ENCODE peak calls at places on chromosome 21, in nine cellular contexts. G, V, S, N, C, O, U, W and D are unnamed samples.

GRCh38 chr21:15514073-15514946 is 215.5 kb upstream of the USP25 start:
- DNase-seq in W (no peak), C (no peak), G (no peak), O (no peak), S (peak), N (no peak), V (peak), U (no peak), D (peak)

GRCh38 chr21:36209626-36210171 is 53.1 kb downstream of the DOP1B start:
- DNase-seq in S (no peak), N (peak), U (peak), G (peak), O (peak), V (peak), W (no peak), C (no peak), D (peak)

GRCh38 chr21:35226302-35226701 is 177.2 kb upstream of the RUNX1 start:
- DNase-seq in S (no peak), U (peak), W (no peak), G (no peak), V (no peak), O (no peak), N (no peak), C (peak), D (no peak)

GRCh38 chr21:27693376-27693775 is 726.5 kb upstream of the ADAMTS5 start:
- DNase-seq in O (no peak), V (no peak), G (no peak), U (peak), N (no peak), W (no peak), C (no peak), S (no peak), D (no peak)

GRCh38 chr21:40850071-40850470 is 3.1 kb upstream of the DSCAM start:
- DNase-seq in V (no peak), O (no peak), S (no peak), G (no peak), U (no peak), N (no peak), C (no peak), W (no peak), D (no peak)

GRCh38 chr21:16865612-16866011 is 647.2 kb upstream of the CXADR start:
- DNase-seq in W (no peak), C (no peak), G (no peak), O (no peak), V (no peak), S (no peak), U (no peak), N (no peak), D (no peak)

GRCh38 chr21:40053007-40053406 is 185.8 kb downstream of the PCP4 start:
- DNase-seq in W (peak), O (no peak), C (peak), S (no peak), U (no peak), N (no peak), G (peak), V (no peak), D (no peak)

GRCh38 chr21:36567216-36567917 is 87.4 kb upstream of the CLDN14 start:
- DNase-seq in V (no peak), U (no peak), W (no peak), G (no peak), O (no peak), N (no peak), C (no peak), S (no peak), D (no peak)

GRCh38 chr21:32193066-32193465 is 85.8 kb downstream of the MIS18A start:
- DNase-seq in S (no peak), U (no peak), G (no peak), V (no peak), O (no peak), W (no peak), N (no peak), C (no peak), D (no peak)

GRCh38 chr21:42755031-42755665 is 101.7 kb downstream of the PDE9A start:
- DNase-seq in G (no peak), W (no peak), V (no peak), U (no peak), S (no peak), C (no peak), O (no peak), N (no peak), D (no peak)

GRCh38 chr21:40134731-40135492 is 267.7 kb downstream of the PCP4 start:
- DNase-seq in U (no peak), O (no peak), W (no peak), N (no peak), V (no peak), C (no peak), G (no peak), S (no peak), D (no peak)

GRCh38 chr21:37130971-37131370 is 57.9 kb downstream of the TTC3 start:
- DNase-seq in W (no peak), U (no peak), S (no peak), C (no peak), N (no peak), O (no peak), G (no peak), V (no peak), D (no peak)

GRCh38 chr21:41684381-41685245 is 82.2 kb downstream of the RIPK4 start:
- DNase-seq in W (no peak), U (peak), C (no peak), O (no peak), V (no peak), N (peak), S (no peak), G (no peak), D (no peak)

GRCh38 chr21:41580758-41581554 is 73.0 kb upstream of the TMPRSS2 start:
- DNase-seq in G (no peak), U (no peak), N (peak), W (no peak), V (no peak), O (no peak), S (no peak), C (no peak), D (no peak)

GRCh38 chr21:35324372-35325220 is 275.5 kb upstream of the RUNX1 start:
- DNase-seq in S (no peak), W (no peak), O (peak), V (no peak), N (no peak), G (no peak), U (peak), C (no peak), D (no peak)

GRCh38 chr21:42381347-42381984 is 14.4 kb downstream of the TMPRSS3 start:
- DNase-seq in W (no peak), C (no peak), S (no peak), G (no peak), O (no peak), U (peak), V (peak), N (peak), D (peak)

GRCh38 chr21:35350965-35351364 is 301.9 kb upstream of the RUNX1 start:
- DNase-seq in V (no peak), C (no peak), W (no peak), O (no peak), G (no peak), U (peak), N (no peak), S (no peak), D (no peak)

GRCh38 chr21:35288238-35288637 is 239.1 kb upstream of the RUNX1 start:
- DNase-seq in C (no peak), U (no peak), S (no peak), G (no peak), N (no peak), O (no peak), V (no peak), W (no peak), D (no peak)

GRCh38 chr21:42685036-42685435 is 31.6 kb downstream of the PDE9A start:
- DNase-seq in N (no peak), U (no peak), O (no peak), G (no peak), W (no peak), C (no peak), S (no peak), V (no peak), D (no peak)

GRCh38 chr21:42559326-42559725 is 45.7 kb downstream of the SLC37A1 start:
- DNase-seq in G (no peak), C (no peak), S (no peak), W (peak), U (no peak), V (no peak), O (no peak), N (no peak), D (no peak)

GRCh38 chr21:36788116-36788515 is 89.2 kb downstream of the SIM2 start:
- DNase-seq in C (no peak), S (no peak), G (no peak), U (peak), V (no peak), N (no peak), W (no peak), O (no peak), D (no peak)

GRCh38 chr21:44758781-44759627 is 42.6 kb downstream of the UBE2G2 start:
- DNase-seq in C (no peak), G (no peak), U (no peak), O (no peak), V (no peak), S (no peak), W (no peak), N (no peak), D (no peak)
- H3K4me3 ChIP-seq in C (no peak), G (no peak), U (no peak), O (no peak), V (no peak), S (no peak), W (no peak), N (no peak), D (no peak)

GRCh38 chr21:38810826-38811164 is 5.1 kb downstream of the ETS2 start:
- DNase-seq in V (no peak), C (no peak), U (no peak), O (no peak), G (no peak), S (no peak), N (no peak), W (no peak), D (no peak)

GRCh38 chr21:38807987-38808386 is 2.3 kb downstream of the ETS2 start:
- DNase-seq in U (peak), V (no peak), G (no peak), O (no peak), C (no peak), W (no peak), N (no peak), S (no peak), D (no peak)

GRCh38 chr21:38807481-38807880 is 1.8 kb downstream of the ETS2 start:
- DNase-seq in O (no peak), G (no peak), U (peak), C (no peak), N (no peak), S (no peak), W (no peak), V (no peak), D (no peak)

GRCh38 chr21:38810034-38810825 is 4.5 kb downstream of the ETS2 start:
- DNase-seq in W (no peak), V (no peak), N (no peak), O (no peak), S (no peak), C (no peak), G (no peak), U (no peak), D (no peak)

DNA sequence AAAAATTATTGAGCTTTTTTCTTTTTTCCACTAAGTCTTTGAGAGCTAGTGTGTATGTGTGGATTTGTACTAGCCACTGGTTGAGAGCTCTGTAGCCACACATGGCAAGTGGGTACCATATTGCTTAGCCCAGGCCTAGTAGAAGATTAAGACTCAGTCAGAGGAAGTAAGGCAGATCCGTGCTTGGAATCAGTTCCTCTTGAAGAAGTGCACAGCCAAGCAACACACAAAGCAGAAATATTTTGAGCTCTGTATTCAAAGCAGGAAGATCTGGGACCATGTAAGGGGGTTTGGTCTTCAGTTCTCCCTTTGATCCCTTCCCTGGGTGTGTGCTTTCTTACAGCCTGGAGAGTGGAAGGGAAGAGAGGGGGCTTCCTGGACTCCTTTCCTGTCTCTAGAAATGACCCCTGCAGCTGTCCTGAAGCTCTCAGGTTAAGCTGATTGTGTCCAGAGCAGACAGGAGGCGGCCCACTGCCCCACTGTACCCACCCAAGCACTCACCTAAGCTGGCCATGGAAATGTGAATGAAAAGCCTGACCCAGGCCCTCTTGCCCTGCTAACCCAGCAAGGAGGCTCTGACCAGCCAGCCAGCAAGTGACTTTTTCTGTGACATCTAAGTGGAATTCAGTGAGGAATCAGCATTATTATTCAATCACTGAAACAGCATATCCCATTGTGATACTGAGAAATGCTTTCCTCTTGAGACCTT is 3.6 kb downstream of the ETS2 start:
- DNase-seq in C (no peak), G (no peak), O (no peak), U (no peak), W (no peak), S (no peak), N (no peak), V (no peak), D (no peak)
- H3K4me3 ChIP-seq in C (peak), G (no peak), O (no peak), U (no peak), W (peak), S (no peak), N (no peak), V (no peak), D (no peak)

GRCh38 chr21:25496825-25497482 is 110.3 kb downstream of the MRPL39 start:
- DNase-seq in C (no peak), V (peak), S (no peak), W (no peak), G (no peak), N (no peak), U (no peak), O (no peak), D (no peak)
- H3K4me3 ChIP-seq in C (no peak), V (no peak), S (peak), W (no peak), G (no peak), N (no peak), U (no peak), O (no peak), D (no peak)

GRCh38 chr21:33936221-33937038 is 20.8 kb upstream of the ATP5PO start:
- DNase-seq in C (no peak), G (no peak), O (no peak), N (no peak), U (no peak), S (no peak), V (no peak), W (no peak), D (peak)

GRCh38 chr21:33932731-33933130 is 17.1 kb upstream of the ATP5PO start:
- DNase-seq in W (no peak), C (no peak), S (no peak), V (no peak), O (no peak), U (no peak), G (no peak), N (no peak), D (no peak)

GRCh38 chr21:33937146-33937545 is 21.5 kb upstream of the ATP5PO start:
- DNase-seq in O (no peak), N (no peak), W (no peak), V (no peak), G (no peak), C (no peak), S (no peak), U (no peak), D (no peak)

DNA sequence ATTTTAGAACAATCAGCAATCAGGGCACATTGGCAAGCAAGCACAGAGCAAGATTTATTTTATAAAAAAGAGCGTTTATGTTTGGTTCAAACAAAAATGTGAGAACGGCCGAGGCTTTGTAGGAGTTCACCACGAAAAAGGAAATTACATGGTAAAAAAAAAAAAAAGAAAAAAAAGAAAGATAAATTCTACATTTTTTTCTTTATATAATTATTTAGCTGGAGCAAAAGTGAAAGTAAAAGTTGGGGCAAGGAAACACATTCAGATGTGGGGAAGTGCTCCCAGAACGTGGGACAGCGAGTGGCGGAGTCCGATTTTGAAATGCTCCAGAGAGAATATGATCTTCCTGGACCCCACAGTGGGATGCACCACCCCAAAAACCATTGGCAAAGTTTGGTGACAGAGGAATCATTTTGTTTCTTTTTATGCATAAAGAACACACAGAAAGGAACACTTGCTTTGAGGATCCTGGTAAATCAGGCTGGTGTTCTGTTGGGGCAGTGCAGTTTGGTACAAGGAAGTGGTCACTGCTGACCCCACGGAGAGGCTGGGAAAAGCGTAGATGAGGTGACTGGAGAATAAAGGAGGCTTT is 16.3 kb upstream of the ATP5PO start:
- DNase-seq in S (no peak), N (no peak), V (no peak), C (no peak), W (no peak), G (no peak), O (no peak), U (peak), D (no peak)
- H3K4me3 ChIP-seq in S (peak), N (no peak), V (peak), C (peak), W (peak), G (peak), O (no peak), U (peak), D (peak)

DNA sequence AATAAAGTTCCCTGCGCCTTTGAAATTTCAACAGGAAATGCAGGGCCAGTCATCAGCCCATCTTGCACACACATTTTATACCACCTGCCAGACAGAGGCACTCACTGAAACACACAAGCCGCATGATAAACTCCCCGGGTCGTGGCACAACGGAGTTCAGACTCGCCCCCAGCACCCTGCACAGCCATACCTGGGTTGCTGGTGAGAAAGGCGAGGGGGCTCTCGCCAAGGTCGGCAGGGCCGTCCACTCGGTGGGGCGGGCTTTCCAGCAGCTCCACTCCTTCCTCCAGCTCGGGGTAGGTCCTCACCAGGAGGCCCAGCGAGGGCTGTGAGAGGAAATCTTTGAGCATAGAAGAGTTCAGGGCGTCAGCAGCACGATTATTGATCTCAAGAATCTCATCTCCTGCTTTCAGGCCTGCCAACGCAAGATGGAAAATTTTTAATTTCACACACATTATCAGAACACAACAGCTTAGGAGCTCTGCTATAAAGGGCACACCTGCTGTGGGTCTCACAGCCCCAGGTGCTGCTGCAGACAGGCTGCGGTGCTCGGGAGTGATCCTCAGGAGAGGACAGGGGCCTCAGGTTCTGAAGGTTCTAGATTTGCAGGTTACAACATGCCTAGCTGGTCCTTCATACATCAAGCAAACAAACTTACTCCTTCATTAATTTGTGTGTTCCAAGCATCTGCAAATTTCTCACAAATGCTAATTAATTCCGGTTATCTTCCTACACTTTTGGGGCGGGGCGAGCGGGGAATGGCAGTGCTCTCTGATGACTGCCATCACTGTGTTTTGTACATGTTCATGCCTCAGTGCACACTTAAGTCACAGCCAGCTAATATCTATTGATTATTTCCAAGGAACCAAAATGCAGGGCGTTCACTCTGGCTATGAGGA is 144.2 kb upstream of the KRTAP19-8 start:
- DNase-seq in C (no peak), U (no peak), V (no peak), W (no peak), O (no peak), G (no peak), N (no peak), S (no peak), D (peak)
- H3K4me3 ChIP-seq in C (no peak), U (no peak), V (no peak), W (no peak), O (no peak), G (no peak), N (no peak), S (no peak), D (peak)

GRCh38 chr21:45543371-45543709 is 1.1 kb upstream of the SLC19A1 start:
- DNase-seq in O (no peak), S (no peak), C (no peak), G (peak), W (peak), N (no peak), U (no peak), V (no peak), D (no peak)
- H3K4me3 ChIP-seq in O (peak), S (peak), C (no peak), G (no peak), W (peak), N (no peak), U (peak), V (no peak), D (no peak)

GRCh38 chr21:46151989-46152938 is 3.1 kb downstream of the FTCD start:
- DNase-seq in U (no peak), W (peak), V (no peak), O (no peak), S (no peak), C (peak), G (peak), N (peak), D (no peak)

GRCh38 chr21:46154955-46155513 is 345 bp downstream of the FTCD start:
- DNase-seq in V (no peak), G (peak), O (no peak), U (no peak), W (peak), N (peak), C (no peak), S (no peak), D (no peak)

GRCh38 chr21:46152939-46153258 is 2.5 kb downstream of the FTCD start:
- DNase-seq in N (peak), G (no peak), S (no peak), U (no peak), O (no peak), V (no peak), W (no peak), C (peak), D (no peak)

GRCh38 chr21:46154155-46154954 is 1.0 kb downstream of the FTCD start:
- DNase-seq in S (no peak), N (peak), G (peak), O (no peak), C (peak), V (no peak), U (no peak), W (peak), D (no peak)

DNA sequence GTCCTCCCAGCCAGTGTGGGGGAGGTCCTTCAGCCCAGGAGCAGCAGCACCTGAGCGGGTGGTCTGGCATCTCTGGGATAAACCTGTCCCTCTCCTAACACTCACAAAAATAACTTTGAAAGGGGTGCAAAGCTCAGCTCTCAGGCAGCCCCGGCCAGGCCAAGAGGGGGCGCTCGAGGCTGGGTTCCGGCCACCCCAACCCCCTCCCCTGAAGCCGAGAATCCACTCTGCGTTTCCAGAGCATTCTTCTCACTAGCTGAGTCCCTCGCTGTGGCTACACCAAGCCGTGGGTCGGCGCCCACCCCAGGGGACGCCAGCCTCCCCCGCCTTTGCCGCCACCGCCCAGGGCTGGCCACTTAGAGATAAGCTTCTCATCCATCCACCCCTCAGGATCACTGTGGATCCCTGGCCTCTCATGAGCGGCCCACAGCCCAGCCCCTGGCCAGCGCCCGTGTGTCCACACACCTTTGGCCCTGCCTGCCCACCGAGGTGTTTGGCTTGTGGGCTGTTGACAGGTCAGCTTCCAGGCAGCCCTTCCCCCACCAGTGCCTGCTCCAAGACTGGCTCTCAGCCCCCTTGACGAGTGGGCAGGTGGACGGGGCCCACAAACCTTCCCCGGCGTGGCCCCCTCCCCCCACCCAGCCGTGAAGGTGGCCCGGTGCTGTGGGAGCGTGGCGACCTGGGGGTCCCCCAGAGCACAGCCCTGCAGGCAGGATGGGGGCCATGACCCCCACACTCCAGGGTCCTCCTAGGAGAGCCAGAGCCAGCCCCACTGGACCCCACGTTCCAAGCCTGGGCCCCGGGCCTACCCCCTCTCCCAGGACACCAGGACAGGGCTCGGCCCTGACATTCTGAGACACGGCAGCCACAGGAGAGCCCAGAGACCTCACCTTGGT is 1.9 kb downstream of the FTCD start:
- DNase-seq in O (no peak), W (peak), S (no peak), C (peak), G (peak), U (peak), N (peak), V (peak), D (no peak)
- H3K4me3 ChIP-seq in O (no peak), W (no peak), S (no peak), C (peak), G (no peak), U (peak), N (no peak), V (no peak), D (no peak)